ENCODE peak calls at places on chromosomes 3 and 15, in eight cellular contexts. One of them, this sample, is unnamed.

GRCh38 chr3:89372456-89372855 is 265.0 kb downstream of the EPHA3 start:
- DNase-seq in colonic mucosa: no peak
- DNase-seq in tibial nerve: no peak
- DNase-seq in neural progenitor cell: no peak
- DNase-seq in upper lobe of right lung: no peak
- DNase-seq in fibroblast of lung: no peak
- DNase-seq in A549: no peak
- DNase-seq in psoas muscle: no peak
- DNase-seq in this sample: no peak

GRCh38 chr3:183253961-183254815 is 1.1 kb downstream of the B3GNT5 start:
- DNase-seq in colonic mucosa: peak
- DNase-seq in tibial nerve: no peak
- DNase-seq in neural progenitor cell: peak
- DNase-seq in upper lobe of right lung: peak
- DNase-seq in fibroblast of lung: no peak
- DNase-seq in A549: peak
- DNase-seq in psoas muscle: peak
- DNase-seq in this sample: no peak

GRCh38 chr3:104425416-104425815 is 941.3 kb upstream of the ALCAM start:
- DNase-seq in colonic mucosa: no peak
- DNase-seq in tibial nerve: no peak
- DNase-seq in neural progenitor cell: no peak
- DNase-seq in upper lobe of right lung: no peak
- DNase-seq in fibroblast of lung: no peak
- DNase-seq in A549: peak
- DNase-seq in psoas muscle: no peak
- DNase-seq in this sample: no peak

GRCh38 chr3:19107719-19108118 is 40.6 kb upstream of the KCNH8 start:
- DNase-seq in colonic mucosa: no peak
- DNase-seq in tibial nerve: no peak
- DNase-seq in neural progenitor cell: no peak
- DNase-seq in upper lobe of right lung: no peak
- DNase-seq in fibroblast of lung: no peak
- DNase-seq in A549: no peak
- DNase-seq in psoas muscle: no peak
- DNase-seq in this sample: no peak

GRCh38 chr3:46285931-46286330 is 43.7 kb downstream of the CCR3 start:
- DNase-seq in colonic mucosa: no peak
- DNase-seq in tibial nerve: no peak
- DNase-seq in neural progenitor cell: no peak
- DNase-seq in upper lobe of right lung: no peak
- DNase-seq in fibroblast of lung: no peak
- DNase-seq in A549: no peak
- DNase-seq in psoas muscle: no peak
- DNase-seq in this sample: no peak

GRCh38 chr3:13452490-13453335 is 27.4 kb upstream of the HDAC11 start:
- DNase-seq in colonic mucosa: peak
- DNase-seq in tibial nerve: peak
- DNase-seq in neural progenitor cell: peak
- DNase-seq in upper lobe of right lung: no peak
- DNase-seq in fibroblast of lung: peak
- DNase-seq in A549: peak
- DNase-seq in psoas muscle: no peak
- DNase-seq in this sample: peak

GRCh38 chr3:45275006-45275704 is 49.1 kb upstream of the TMEM158 start:
- DNase-seq in colonic mucosa: no peak
- DNase-seq in tibial nerve: no peak
- DNase-seq in neural progenitor cell: no peak
- DNase-seq in upper lobe of right lung: no peak
- DNase-seq in fibroblast of lung: no peak
- DNase-seq in A549: no peak
- DNase-seq in psoas muscle: no peak
- DNase-seq in this sample: no peak

GRCh38 chr15:89385596-89386242 is 51.1 kb upstream of the POLG start:
- DNase-seq in colonic mucosa: no peak
- DNase-seq in tibial nerve: no peak
- DNase-seq in neural progenitor cell: no peak
- DNase-seq in upper lobe of right lung: no peak
- DNase-seq in fibroblast of lung: no peak
- DNase-seq in A549: no peak
- DNase-seq in psoas muscle: no peak
- DNase-seq in this sample: no peak

GRCh38 chr15:48536681-48537091 is 108.8 kb downstream of the FBN1 start:
- DNase-seq in colonic mucosa: no peak
- DNase-seq in tibial nerve: no peak
- DNase-seq in neural progenitor cell: no peak
- DNase-seq in upper lobe of right lung: no peak
- DNase-seq in fibroblast of lung: peak
- DNase-seq in A549: no peak
- DNase-seq in psoas muscle: no peak
- DNase-seq in this sample: no peak

GRCh38 chr15:66702770-66703539 is 919 bp downstream of the SMAD6 start:
- DNase-seq in colonic mucosa: no peak
- DNase-seq in tibial nerve: no peak
- DNase-seq in neural progenitor cell: peak
- DNase-seq in upper lobe of right lung: peak
- DNase-seq in fibroblast of lung: no peak
- DNase-seq in A549: no peak
- DNase-seq in psoas muscle: no peak
- DNase-seq in this sample: no peak

GRCh38 chr3:23431759-23432158 is 228.6 kb downstream of the UBE2E2 start:
- DNase-seq in colonic mucosa: no peak
- DNase-seq in tibial nerve: no peak
- DNase-seq in neural progenitor cell: no peak
- DNase-seq in upper lobe of right lung: no peak
- DNase-seq in fibroblast of lung: peak
- DNase-seq in A549: no peak
- DNase-seq in psoas muscle: no peak
- DNase-seq in this sample: no peak

GRCh38 chr15:51401872-51402517 is 60.5 kb downstream of the GLDN start:
- DNase-seq in colonic mucosa: peak
- DNase-seq in tibial nerve: peak
- DNase-seq in neural progenitor cell: peak
- DNase-seq in upper lobe of right lung: peak
- DNase-seq in fibroblast of lung: peak
- DNase-seq in A549: peak
- DNase-seq in psoas muscle: no peak
- DNase-seq in this sample: no peak

GRCh38 chr15:31476411-31476810 is 149.8 kb downstream of the KLF13 start:
- DNase-seq in colonic mucosa: no peak
- DNase-seq in tibial nerve: no peak
- DNase-seq in neural progenitor cell: no peak
- DNase-seq in upper lobe of right lung: peak
- DNase-seq in fibroblast of lung: no peak
- DNase-seq in A549: no peak
- DNase-seq in psoas muscle: no peak
- DNase-seq in this sample: no peak

GRCh38 chr15:70783041-70783440 is 19.7 kb upstream of the UACA start:
- DNase-seq in colonic mucosa: no peak
- DNase-seq in tibial nerve: no peak
- DNase-seq in neural progenitor cell: no peak
- DNase-seq in upper lobe of right lung: no peak
- DNase-seq in fibroblast of lung: no peak
- DNase-seq in A549: no peak
- DNase-seq in psoas muscle: no peak
- DNase-seq in this sample: no peak

GRCh38 chr15:70781236-70781635 is 17.9 kb upstream of the UACA start:
- DNase-seq in colonic mucosa: no peak
- DNase-seq in tibial nerve: no peak
- DNase-seq in neural progenitor cell: no peak
- DNase-seq in upper lobe of right lung: no peak
- DNase-seq in fibroblast of lung: no peak
- DNase-seq in A549: peak
- DNase-seq in psoas muscle: no peak
- DNase-seq in this sample: no peak

GRCh38 chr15:70775160-70775559 is 11.8 kb upstream of the UACA start:
- DNase-seq in colonic mucosa: no peak
- DNase-seq in tibial nerve: no peak
- DNase-seq in neural progenitor cell: no peak
- DNase-seq in upper lobe of right lung: no peak
- DNase-seq in fibroblast of lung: peak
- DNase-seq in A549: peak
- DNase-seq in psoas muscle: no peak
- DNase-seq in this sample: no peak

GRCh38 chr15:70777156-70777926 is 14.0 kb upstream of the UACA start:
- DNase-seq in colonic mucosa: no peak
- DNase-seq in tibial nerve: no peak
- DNase-seq in neural progenitor cell: no peak
- DNase-seq in upper lobe of right lung: no peak
- DNase-seq in fibroblast of lung: no peak
- DNase-seq in A549: no peak
- DNase-seq in psoas muscle: no peak
- DNase-seq in this sample: no peak

GRCh38 chr15:70778258-70779076 is 15.1 kb upstream of the UACA start:
- DNase-seq in colonic mucosa: no peak
- DNase-seq in tibial nerve: no peak
- DNase-seq in neural progenitor cell: no peak
- DNase-seq in upper lobe of right lung: no peak
- DNase-seq in fibroblast of lung: peak
- DNase-seq in A549: peak
- DNase-seq in psoas muscle: no peak
- DNase-seq in this sample: no peak
- H3K27ac ChIP-seq in colonic mucosa: no peak
- H3K27ac ChIP-seq in tibial nerve: no peak
- H3K27ac ChIP-seq in neural progenitor cell: no peak
- H3K27ac ChIP-seq in upper lobe of right lung: no peak
- H3K27ac ChIP-seq in fibroblast of lung: peak
- H3K27ac ChIP-seq in A549: peak
- H3K27ac ChIP-seq in psoas muscle: no peak
- H3K27ac ChIP-seq in this sample: no peak

GRCh38 chr3:52246728-52247454 is 1.3 kb downstream of the PPM1M start:
- DNase-seq in colonic mucosa: no peak
- DNase-seq in tibial nerve: no peak
- DNase-seq in neural progenitor cell: no peak
- DNase-seq in upper lobe of right lung: peak
- DNase-seq in fibroblast of lung: no peak
- DNase-seq in A549: no peak
- DNase-seq in psoas muscle: no peak
- DNase-seq in this sample: no peak

GRCh38 chr3:52245322-52246263 is at the start of gene PPM1M:
- DNase-seq in colonic mucosa: peak
- DNase-seq in tibial nerve: no peak
- DNase-seq in neural progenitor cell: peak
- DNase-seq in upper lobe of right lung: peak
- DNase-seq in fibroblast of lung: peak
- DNase-seq in A549: peak
- DNase-seq in psoas muscle: peak
- DNase-seq in this sample: no peak

GRCh38 chr3:52246264-52246620 is 683 bp downstream of the PPM1M start:
- DNase-seq in colonic mucosa: no peak
- DNase-seq in tibial nerve: no peak
- DNase-seq in neural progenitor cell: no peak
- DNase-seq in upper lobe of right lung: no peak
- DNase-seq in fibroblast of lung: no peak
- DNase-seq in A549: no peak
- DNase-seq in psoas muscle: no peak
- DNase-seq in this sample: no peak

GRCh38 chr3:52242039-52242438 is 3.1 kb upstream of the TWF2 start:
- DNase-seq in colonic mucosa: no peak
- DNase-seq in tibial nerve: no peak
- DNase-seq in neural progenitor cell: no peak
- DNase-seq in upper lobe of right lung: no peak
- DNase-seq in fibroblast of lung: no peak
- DNase-seq in A549: no peak
- DNase-seq in psoas muscle: no peak
- DNase-seq in this sample: no peak

GRCh38 chr3:52244061-52244628 is 1.4 kb upstream of the PPM1M start:
- DNase-seq in colonic mucosa: no peak
- DNase-seq in tibial nerve: no peak
- DNase-seq in neural progenitor cell: no peak
- DNase-seq in upper lobe of right lung: peak
- DNase-seq in fibroblast of lung: peak
- DNase-seq in A549: no peak
- DNase-seq in psoas muscle: peak
- DNase-seq in this sample: no peak
- H3K27ac ChIP-seq in colonic mucosa: no peak
- H3K27ac ChIP-seq in tibial nerve: peak
- H3K27ac ChIP-seq in neural progenitor cell: no peak
- H3K27ac ChIP-seq in upper lobe of right lung: peak
- H3K27ac ChIP-seq in fibroblast of lung: no peak
- H3K27ac ChIP-seq in A549: no peak
- H3K27ac ChIP-seq in psoas muscle: no peak
- H3K27ac ChIP-seq in this sample: no peak

GRCh38 chr3:127753898-127754410 is 68.4 kb downstream of the MGLL start:
- DNase-seq in colonic mucosa: no peak
- DNase-seq in tibial nerve: no peak
- DNase-seq in neural progenitor cell: no peak
- DNase-seq in upper lobe of right lung: no peak
- DNase-seq in fibroblast of lung: no peak
- DNase-seq in A549: no peak
- DNase-seq in psoas muscle: no peak
- DNase-seq in this sample: no peak

GRCh38 chr3:127751782-127752181 is 70.5 kb downstream of the MGLL start:
- DNase-seq in colonic mucosa: no peak
- DNase-seq in tibial nerve: no peak
- DNase-seq in neural progenitor cell: no peak
- DNase-seq in upper lobe of right lung: no peak
- DNase-seq in fibroblast of lung: no peak
- DNase-seq in A549: no peak
- DNase-seq in psoas muscle: no peak
- DNase-seq in this sample: no peak

GRCh38 chr3:127753338-127753737 is 69.0 kb downstream of the MGLL start:
- DNase-seq in colonic mucosa: no peak
- DNase-seq in tibial nerve: no peak
- DNase-seq in neural progenitor cell: no peak
- DNase-seq in upper lobe of right lung: no peak
- DNase-seq in fibroblast of lung: no peak
- DNase-seq in A549: no peak
- DNase-seq in psoas muscle: no peak
- DNase-seq in this sample: no peak

GRCh38 chr3:127755305-127755681 is 67.0 kb downstream of the MGLL start:
- DNase-seq in colonic mucosa: no peak
- DNase-seq in tibial nerve: no peak
- DNase-seq in neural progenitor cell: no peak
- DNase-seq in upper lobe of right lung: no peak
- DNase-seq in fibroblast of lung: no peak
- DNase-seq in A549: no peak
- DNase-seq in psoas muscle: no peak
- DNase-seq in this sample: no peak

GRCh38 chr3:127754411-127755304 is 67.7 kb downstream of the MGLL start:
- DNase-seq in colonic mucosa: no peak
- DNase-seq in tibial nerve: no peak
- DNase-seq in neural progenitor cell: no peak
- DNase-seq in upper lobe of right lung: no peak
- DNase-seq in fibroblast of lung: no peak
- DNase-seq in A549: no peak
- DNase-seq in psoas muscle: no peak
- DNase-seq in this sample: no peak
- H3K27ac ChIP-seq in colonic mucosa: no peak
- H3K27ac ChIP-seq in tibial nerve: peak
- H3K27ac ChIP-seq in neural progenitor cell: no peak
- H3K27ac ChIP-seq in upper lobe of right lung: no peak
- H3K27ac ChIP-seq in fibroblast of lung: no peak
- H3K27ac ChIP-seq in A549: no peak
- H3K27ac ChIP-seq in psoas muscle: peak
- H3K27ac ChIP-seq in this sample: no peak

DNA sequence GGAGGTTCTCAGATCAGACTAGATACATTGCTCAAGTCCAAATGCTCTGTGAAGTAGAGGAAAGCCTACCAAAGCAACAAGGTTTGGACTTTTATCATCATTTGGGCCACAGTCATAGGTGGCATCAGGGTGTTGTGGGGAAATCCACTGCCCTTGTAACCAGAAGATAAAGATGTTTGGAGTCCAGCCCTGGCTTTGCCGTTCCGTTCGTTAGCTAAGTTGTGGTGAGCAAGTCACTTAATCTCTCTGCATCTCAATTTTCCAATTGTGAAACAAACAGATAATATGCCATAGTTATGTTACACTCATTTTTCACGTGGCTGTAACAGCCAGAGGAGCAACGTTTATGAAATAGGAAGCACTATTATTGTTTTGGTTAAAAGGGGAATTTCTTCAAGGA is 125.7 kb downstream of the CD47 start:
- DNase-seq in colonic mucosa: no peak
- DNase-seq in tibial nerve: no peak
- DNase-seq in neural progenitor cell: no peak
- DNase-seq in upper lobe of right lung: no peak
- DNase-seq in fibroblast of lung: no peak
- DNase-seq in A549: no peak
- DNase-seq in psoas muscle: no peak
- DNase-seq in this sample: no peak
- H3K27ac ChIP-seq in colonic mucosa: no peak
- H3K27ac ChIP-seq in tibial nerve: no peak
- H3K27ac ChIP-seq in neural progenitor cell: no peak
- H3K27ac ChIP-seq in upper lobe of right lung: no peak
- H3K27ac ChIP-seq in fibroblast of lung: no peak
- H3K27ac ChIP-seq in A549: no peak
- H3K27ac ChIP-seq in psoas muscle: no peak
- H3K27ac ChIP-seq in this sample: no peak